ENCODE peak calls at places on chromosomes 3 and 15, in four cellular contexts. J is tibial artery, G is choroid plexus epithelial cell, L is lower lobe of right lung. F is an unnamed sample.

GRCh38 chr3:50606596-50606995 is 5.0 kb downstream of the CISH start:
- DNase-seq in G (no peak), L (peak), J (no peak), F (no peak)

GRCh38 chr3:185328324-185329004 is 34.5 kb upstream of the MAP3K13 start:
- DNase-seq in G (peak), L (no peak), J (no peak), F (no peak)

GRCh38 chr15:49410660-49411059 is 12.4 kb upstream of the FGF7 start:
- DNase-seq in J (no peak), G (no peak), L (no peak), F (no peak)

GRCh38 chr15:68834356-68834755 is 13.7 kb upstream of the ANP32A start:
- DNase-seq in J (peak), L (peak), G (no peak), F (no peak)

GRCh38 chr15:76996076-76996525 is 1.2 kb downstream of the PSTPIP1 start:
- DNase-seq in L (no peak), G (no peak), J (no peak), F (no peak)

GRCh38 chr3:52848617-52849016 is 13.8 kb upstream of the MUSTN1 start:
- DNase-seq in L (no peak), J (peak), G (peak), F (peak)

GRCh38 chr3:113228969-113229368 is 17.6 kb downstream of the BOC start:
- DNase-seq in G (no peak), J (no peak), L (no peak), F (no peak)

GRCh38 chr15:73794501-73795133 is 41.5 kb upstream of the INSYN1 start:
- DNase-seq in G (peak), L (no peak), J (no peak), F (peak)

GRCh38 chr15:51134416-51135199 is 39.9 kb upstream of the TNFAIP8L3 start:
- DNase-seq in J (no peak), G (peak), L (no peak), F (no peak)

GRCh38 chr3:147120029-147120428 is 286.3 kb downstream of the ZIC4 start:
- DNase-seq in G (peak), J (no peak), L (no peak), F (peak)

GRCh38 chr15:63510548-63510940 is 6.2 kb downstream of the USP3 start:
- DNase-seq in G (no peak), J (no peak), L (no peak), F (no peak)
- H3K4me3 ChIP-seq in G (no peak), J (no peak), L (no peak), F (no peak)

GRCh38 chr3:26279091-26279490 is 343.5 kb upstream of the LRRC3B start:
- DNase-seq in G (no peak), L (no peak), J (no peak), F (peak)

GRCh38 chr3:26281284-26281977 is 341.1 kb upstream of the LRRC3B start:
- DNase-seq in L (no peak), G (no peak), J (no peak), F (peak)

GRCh38 chr3:26280517-26280916 is 342.1 kb upstream of the LRRC3B start:
- DNase-seq in G (no peak), L (no peak), J (no peak), F (peak)
- TF ChIP-seq CTCF in G (no peak), L (no peak), J (no peak), F (no peak)

DNA sequence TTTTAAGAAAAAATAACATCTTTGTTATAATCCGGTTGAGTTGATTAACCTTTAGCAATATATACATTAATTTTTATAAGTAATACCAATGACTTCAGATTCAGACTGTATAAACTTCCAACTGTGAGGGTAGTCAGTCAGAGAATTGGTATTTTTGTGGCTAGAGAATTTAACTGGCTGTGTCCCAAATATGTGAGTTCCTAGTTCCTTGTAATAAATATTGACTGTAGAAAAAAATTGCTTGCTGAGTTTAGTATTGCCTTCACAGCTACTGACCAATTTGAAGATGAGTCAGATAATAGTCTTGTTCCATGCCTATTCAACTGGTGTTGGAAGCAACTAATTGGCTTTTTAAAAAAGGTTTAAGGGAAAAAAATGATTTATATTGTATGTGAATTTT is 210.8 kb downstream of the GAP43 start:
- DNase-seq in L (no peak), J (no peak), G (peak), F (peak)
- H3K4me3 ChIP-seq in L (no peak), J (no peak), G (no peak), F (no peak)

GRCh38 chr3:20739814-20740213 is 553.8 kb upstream of the SGO1 start:
- DNase-seq in G (no peak), L (no peak), J (no peak), F (no peak)
- TF ChIP-seq CTCF in G (no peak), L (no peak), J (no peak), F (no peak)

GRCh38 chr3:186670148-186670547 is 4.3 kb downstream of the HRG start:
- DNase-seq in L (no peak), G (no peak), J (no peak), F (peak)

GRCh38 chr3:186665484-186666188 is at the start of gene HRG:
- DNase-seq in J (no peak), G (no peak), L (no peak), F (no peak)

GRCh38 chr3:186669378-186670084 is 3.7 kb downstream of the HRG start:
- DNase-seq in L (no peak), G (no peak), J (no peak), F (peak)

GRCh38 chr3:186671051-186671450 is 5.2 kb downstream of the HRG start:
- DNase-seq in J (no peak), G (no peak), L (no peak), F (no peak)

GRCh38 chr3:186668426-186668825 is 2.6 kb downstream of the HRG start:
- DNase-seq in L (no peak), J (no peak), G (no peak), F (peak)
- H3K4me3 ChIP-seq in L (no peak), J (no peak), G (no peak), F (no peak)

GRCh38 chr3:9826815-9827574 is 16.8 kb downstream of the RPUSD3 start:
- DNase-seq in G (peak), L (peak), J (no peak), F (peak)
- TF ChIP-seq CTCF in G (peak), L (peak), J (no peak), F (peak)

GRCh38 chr3:123884258-123884831 is at the start of gene MYLK:
- DNase-seq in J (peak), L (peak), G (peak), F (peak)
- H3K4me3 ChIP-seq in J (peak), L (peak), G (peak), F (peak)